ENCODE peak calls at places on chromosomes 7 and 10, in six cellular contexts. N is neural progenitor cell, C is progenitor cell of endocrine pancreas, H is AG04449, J is fibroblast of villous mesenchyme, P is GM13976. K is an unnamed sample.

GRCh38 chr10:6173203-6173602 is 29.5 kb upstream of the PFKFB3 start:
- DNase-seq in H (no peak), N (peak; percentile 56), J (no peak), C (no peak), P (no peak), K (no peak)

GRCh38 chr10:79115302-79115701 is 46.5 kb downstream of the ZMIZ1 start:
- DNase-seq in J (no peak), N (no peak), C (no peak), H (no peak), P (no peak), K (no peak)

GRCh38 chr10:106626371-106626770 is 538.1 kb downstream of the SORCS1 start:
- DNase-seq in J (no peak), N (no peak), H (no peak), P (no peak), C (no peak), K (no peak)

GRCh38 chr7:121329460-121330052 is 756 bp downstream of the WNT16 start:
- DNase-seq in P (peak; percentile 68), N (peak; percentile 79), J (no peak), C (peak; percentile 24), H (no peak), K (no peak)

GRCh38 chr7:111437736-111438135 is 124.6 kb downstream of the IMMP2L start:
- DNase-seq in J (no peak), P (no peak), N (no peak), H (no peak), C (no peak), K (no peak)

GRCh38 chr10:31153692-31154091 is 122.0 kb upstream of the ZNF438 start:
- DNase-seq in N (no peak), H (no peak), C (no peak), P (no peak), J (no peak), K (no peak)

GRCh38 chr7:32957326-32958045 is at the start of gene FKBP9:
- DNase-seq in J (peak; percentile 87), P (peak; percentile 84), N (peak; percentile 86), H (no peak), C (peak; percentile 73), K (peak; percentile 72)

GRCh38 chr7:86190347-86190746 is 453.4 kb upstream of the GRM3 start:
- DNase-seq in P (no peak), N (no peak), H (no peak), J (no peak), C (no peak), K (no peak)

GRCh38 chr10:104127411-104127810 is 5.4 kb downstream of the SFR1 start:
- DNase-seq in J (no peak), N (peak; percentile 64), P (no peak), H (no peak), C (no peak), K (no peak)

GRCh38 chr7:4809691-4810090 is 34.3 kb downstream of the AP5Z1 start:
- DNase-seq in H (no peak), N (no peak), P (no peak), J (no peak), C (no peak), K (no peak)

GRCh38 chr7:22726345-22726848 is 603 bp upstream of the IL6 start:
- DNase-seq in P (peak; percentile 78), N (peak; percentile 71), H (no peak), C (no peak), J (peak; percentile 81), K (peak; percentile 74)

GRCh38 chr10:120486671-120487205 is 29.7 kb downstream of the PLPP4 start:
- DNase-seq in H (no peak), N (no peak), P (no peak), J (no peak), C (no peak), K (no peak)

GRCh38 chr7:147570390-147570789 is 1020.2 kb upstream of the C7orf33 start:
- DNase-seq in P (no peak), J (no peak), H (no peak), C (no peak), N (no peak), K (no peak)

GRCh38 chr7:29642494-29643155 is 79.0 kb downstream of the PRR15 start:
- DNase-seq in J (peak; percentile 79), P (no peak), H (no peak), C (no peak), N (no peak), K (no peak)

GRCh38 chr10:25896421-25896820 is 37.6 kb upstream of the MYO3A start:
- DNase-seq in C (no peak), J (no peak), N (peak; percentile 70), P (no peak), H (no peak), K (no peak)

GRCh38 chr7:18289801-18290200 is 205.7 kb upstream of the HDAC9 start:
- DNase-seq in N (no peak), C (no peak), H (no peak), P (no peak), J (no peak), K (no peak)

GRCh38 chr7:150784120-150784736 is 15.9 kb downstream of the TMEM176B start:
- DNase-seq in J (no peak), H (no peak), C (no peak), N (no peak), P (no peak), K (no peak)

GRCh38 chr7:123070702-123071286 is 75.3 kb upstream of the TAS2R16 start:
- DNase-seq in C (no peak), N (peak; percentile 38), J (peak; percentile 17), P (peak; percentile 38), H (no peak), K (no peak)

GRCh38 chr7:40015790-40016296 is 65.8 kb downstream of the CDK13 start:
- DNase-seq in J (peak; percentile 34), H (no peak), C (no peak), P (peak; percentile 47), N (no peak), K (peak; percentile 19)

GRCh38 chr7:27400168-27400567 is 157.6 kb downstream of the EVX1 start:
- DNase-seq in C (no peak), N (no peak), H (no peak), P (no peak), J (no peak), K (no peak)

GRCh38 chr7:133741078-133741477 is 386.1 kb upstream of the LRGUK start:
- DNase-seq in N (no peak), J (no peak), C (no peak), P (no peak), H (no peak), K (no peak)

GRCh38 chr10:75428434-75429158 is 2.8 kb upstream of the LRMDA start:
- DNase-seq in J (no peak), C (no peak), P (no peak), H (no peak), N (no peak), K (no peak)

GRCh38 chr7:73442903-73443542 is 9.4 kb downstream of the FZD9 start:
- DNase-seq in N (no peak), H (no peak), C (no peak), J (no peak), P (no peak), K (no peak)

GRCh38 chr7:92639956-92640355 is 49.8 kb upstream of the FAM133B start:
- DNase-seq in P (no peak), H (no peak), N (no peak), C (no peak), J (no peak), K (no peak)

GRCh38 chr7:248732-249435 is 41.1 kb upstream of the FOXL3 start:
- DNase-seq in P (no peak), C (no peak), H (no peak), J (no peak), N (no peak), K (no peak)

GRCh38 chr7:918441-919113 is 35.9 kb downstream of the ADAP1 start:
- DNase-seq in N (no peak), P (no peak), C (no peak), H (no peak), J (no peak), K (no peak)

GRCh38 chr10:62763155-62763554 is 41.4 kb upstream of the ADO start:
- DNase-seq in N (no peak), H (no peak), C (no peak), J (no peak), P (no peak), K (no peak)

GRCh38 chr7:2979276-2979675 is 64.4 kb downstream of the CARD11 start:
- DNase-seq in P (peak; percentile 60), J (no peak), C (no peak), N (no peak), H (no peak), K (no peak)
- TF ChIP-seq CTCF in P (peak; percentile 55), J (no peak), C (no peak), N (no peak), H (no peak), K (no peak)

DNA sequence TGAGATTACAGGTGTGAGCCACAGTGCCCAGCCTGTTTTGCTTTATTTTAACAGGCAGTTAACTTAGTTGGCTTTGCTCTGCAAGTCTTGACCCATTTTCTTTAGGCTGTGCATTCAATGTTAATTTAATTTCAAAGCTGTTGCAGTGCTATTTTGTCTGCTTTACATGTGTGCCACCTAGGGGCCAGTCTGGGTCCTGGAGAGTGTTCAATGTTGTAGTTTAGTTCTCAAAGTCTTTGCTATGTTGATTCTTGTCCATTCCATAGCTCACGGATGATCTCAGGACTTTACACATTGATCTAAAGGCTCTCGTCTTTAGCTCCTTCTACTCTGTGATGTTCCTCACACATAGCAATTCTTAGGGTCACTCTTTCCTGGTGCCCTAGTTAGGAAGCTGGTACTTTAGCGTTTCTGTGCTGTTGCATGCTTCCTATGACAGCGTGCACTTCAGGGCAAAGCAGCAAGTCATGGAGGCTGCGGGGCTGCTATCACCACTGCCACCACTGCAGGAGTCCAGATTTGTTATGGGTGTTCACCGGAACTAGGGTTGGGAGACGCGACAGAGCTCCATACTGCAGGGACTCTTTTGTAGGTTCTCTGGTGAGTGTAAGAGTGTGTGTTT is 16.4 kb upstream of the ABCA13 start:
- DNase-seq in N (peak; percentile 31), C (peak; percentile 24), J (peak; percentile 69), P (no peak), H (no peak), K (peak; percentile 64)
- TF ChIP-seq CTCF in N (peak; percentile 62), C (peak; percentile 77), J (peak; percentile 85), P (peak; percentile 39), H (peak; percentile 73), K (peak; percentile 87)

DNA sequence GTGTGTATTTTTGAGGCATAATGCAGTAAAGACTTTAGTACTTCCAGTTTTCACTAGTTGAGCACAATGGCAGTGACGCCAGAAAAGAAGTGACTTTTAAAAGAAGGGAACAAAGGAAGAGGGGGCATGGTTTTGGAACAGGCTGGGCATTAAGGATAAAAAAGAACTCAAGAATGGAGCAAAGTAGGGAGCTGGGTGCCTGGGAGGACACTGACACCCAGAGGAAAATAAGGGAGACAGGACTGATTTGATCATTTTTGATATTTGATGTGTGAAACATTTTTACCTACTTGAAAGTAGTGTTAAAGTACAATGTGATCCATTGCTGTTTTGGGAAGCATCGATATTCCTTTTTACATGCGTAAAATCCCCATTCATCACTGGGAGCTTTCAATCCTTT is 85.4 kb downstream of the ADAM12 start:
- DNase-seq in C (no peak), P (no peak), J (peak; percentile 57), H (no peak), N (peak; percentile 32), K (peak; percentile 5)
- TF ChIP-seq CTCF in C (no peak), P (no peak), J (peak; percentile 53), H (peak; percentile 3), N (peak; percentile 40), K (peak; percentile 62)

GRCh38 chr7:125149151-125149550 is 219.5 kb upstream of the POT1 start:
- DNase-seq in P (no peak), J (no peak), H (no peak), C (no peak), N (no peak), K (no peak)

DNA sequence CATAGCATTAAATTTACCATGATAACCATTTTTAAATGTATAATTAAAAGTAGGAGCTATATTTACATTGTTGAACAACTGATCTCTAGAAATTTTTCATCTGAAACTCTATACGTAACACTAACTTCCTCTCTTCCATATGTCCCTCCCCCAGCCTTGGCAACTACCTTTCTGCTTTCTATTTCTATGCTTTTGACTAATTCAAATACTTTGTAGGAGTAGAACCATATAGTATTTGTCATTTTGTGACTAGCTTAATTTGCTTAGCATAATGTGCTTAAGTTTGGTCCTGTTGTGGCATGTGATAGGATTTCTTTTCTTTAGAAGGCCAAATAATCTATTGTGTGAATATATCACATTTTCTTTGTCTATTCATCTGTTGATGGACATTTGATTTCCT is 225.3 kb upstream of the POT1 start:
- DNase-seq in C (no peak), H (no peak), P (no peak), J (no peak), N (no peak), K (no peak)
- TF ChIP-seq CTCF in C (no peak), H (no peak), P (no peak), J (no peak), N (no peak), K (no peak)